ENCODE peak calls at places on chromosomes 3 and 15, in four cellular contexts. One of them, this sample, is unnamed.

GRCh38 chr3:46351646-46352045 is 2.3 kb upstream of the CCR2 start:
- DNase-seq in HL-60: no peak
- DNase-seq in GM12891: no peak
- DNase-seq in GM12878: no peak
- DNase-seq in this sample: no peak

GRCh38 chr3:105700575-105700974 is 168.2 kb downstream of the CBLB start:
- DNase-seq in GM12891: no peak
- DNase-seq in HL-60: no peak
- DNase-seq in GM12878: no peak
- DNase-seq in this sample: no peak

GRCh38 chr15:78149805-78150751 is 916 bp downstream of the IDH3A start:
- DNase-seq in GM12878: no peak
- DNase-seq in HL-60: no peak
- DNase-seq in GM12891: no peak
- DNase-seq in this sample: no peak

GRCh38 chr3:28951773-28952556 is 328.9 kb upstream of the RBMS3 start:
- DNase-seq in GM12878: no peak
- DNase-seq in GM12891: no peak
- DNase-seq in HL-60: no peak
- DNase-seq in this sample: no peak

GRCh38 chr3:53126646-53127045 is 3.6 kb downstream of the RFT1 start:
- DNase-seq in GM12891: no peak
- DNase-seq in HL-60: no peak
- DNase-seq in GM12878: no peak
- DNase-seq in this sample: no peak

GRCh38 chr3:78887029-78887428 is 880.8 kb downstream of the ROBO1 start:
- DNase-seq in GM12878: no peak
- DNase-seq in GM12891: no peak
- DNase-seq in HL-60: no peak
- DNase-seq in this sample: no peak

GRCh38 chr15:92618121-92618520 is 37.5 kb downstream of the FAM174B start:
- DNase-seq in GM12878: no peak
- DNase-seq in HL-60: no peak
- DNase-seq in GM12891: no peak
- DNase-seq in this sample: no peak

GRCh38 chr15:32651229-32651837 is 9.8 kb downstream of the SCG5 start:
- DNase-seq in GM12878: no peak
- DNase-seq in GM12891: peak
- DNase-seq in HL-60: peak
- DNase-seq in this sample: peak

GRCh38 chr3:69081583-69082262 is 1.6 kb upstream of the UBA3 start:
- DNase-seq in GM12878: peak
- DNase-seq in GM12891: no peak
- DNase-seq in HL-60: no peak
- DNase-seq in this sample: peak

GRCh38 chr15:78016860-78017259 is 60.7 kb downstream of the TBC1D2B start:
- DNase-seq in HL-60: no peak
- DNase-seq in GM12891: no peak
- DNase-seq in GM12878: no peak
- DNase-seq in this sample: no peak

GRCh38 chr3:20646425-20646824 is 460.4 kb upstream of the SGO1 start:
- DNase-seq in GM12891: no peak
- DNase-seq in GM12878: no peak
- DNase-seq in HL-60: no peak
- DNase-seq in this sample: no peak

GRCh38 chr3:12195231-12195630 is 36.5 kb upstream of the TIMP4 start:
- DNase-seq in HL-60: no peak
- DNase-seq in GM12878: no peak
- DNase-seq in GM12891: no peak
- DNase-seq in this sample: no peak

DNA sequence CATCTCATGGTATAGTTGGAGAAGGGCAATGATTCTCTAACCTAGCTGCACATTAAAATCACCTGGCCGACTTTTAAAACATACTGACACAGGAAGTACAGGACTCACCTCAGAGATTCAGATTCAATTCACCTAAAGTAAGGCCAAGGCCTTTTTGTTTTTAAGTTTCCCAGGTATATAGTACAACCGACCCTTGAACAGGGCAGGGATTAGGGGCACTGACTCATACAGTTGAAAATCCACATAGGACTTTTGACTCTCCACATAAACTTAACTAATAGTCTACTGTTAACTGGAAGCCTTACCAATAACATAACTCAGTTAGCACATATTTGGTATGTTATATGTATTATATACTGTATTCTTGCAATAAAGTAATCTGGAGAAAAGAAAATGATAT is 129.5 kb upstream of the ABI3BP start:
- DNase-seq in GM12891: no peak
- DNase-seq in GM12878: no peak
- DNase-seq in HL-60: no peak
- DNase-seq in this sample: no peak
- TF ChIP-seq SPI1 in GM12891: no peak
- TF ChIP-seq SPI1 in GM12878: no peak
- TF ChIP-seq SPI1 in HL-60: no peak
- TF ChIP-seq SPI1 in this sample: no peak

GRCh38 chr15:68768321-68768720 is 52.4 kb downstream of the ANP32A start:
- DNase-seq in HL-60: no peak
- DNase-seq in GM12891: no peak
- DNase-seq in GM12878: no peak
- DNase-seq in this sample: no peak
- TF ChIP-seq SPI1 in HL-60: no peak
- TF ChIP-seq SPI1 in GM12891: no peak
- TF ChIP-seq SPI1 in GM12878: no peak
- TF ChIP-seq SPI1 in this sample: no peak

GRCh38 chr15:52020253-52021085 is 1.4 kb downstream of the MAPK6 start:
- DNase-seq in HL-60: no peak
- DNase-seq in GM12891: no peak
- DNase-seq in GM12878: no peak
- DNase-seq in this sample: no peak
- TF ChIP-seq SPI1 in HL-60: no peak
- TF ChIP-seq SPI1 in GM12891: no peak
- TF ChIP-seq SPI1 in GM12878: no peak
- TF ChIP-seq SPI1 in this sample: no peak

GRCh38 chr3:66490984-66491383 is 9.8 kb downstream of the LRIG1 start:
- DNase-seq in GM12891: no peak
- DNase-seq in GM12878: no peak
- DNase-seq in HL-60: no peak
- DNase-seq in this sample: no peak
- TF ChIP-seq SPI1 in GM12891: no peak
- TF ChIP-seq SPI1 in GM12878: no peak
- TF ChIP-seq SPI1 in HL-60: no peak
- TF ChIP-seq SPI1 in this sample: no peak

DNA sequence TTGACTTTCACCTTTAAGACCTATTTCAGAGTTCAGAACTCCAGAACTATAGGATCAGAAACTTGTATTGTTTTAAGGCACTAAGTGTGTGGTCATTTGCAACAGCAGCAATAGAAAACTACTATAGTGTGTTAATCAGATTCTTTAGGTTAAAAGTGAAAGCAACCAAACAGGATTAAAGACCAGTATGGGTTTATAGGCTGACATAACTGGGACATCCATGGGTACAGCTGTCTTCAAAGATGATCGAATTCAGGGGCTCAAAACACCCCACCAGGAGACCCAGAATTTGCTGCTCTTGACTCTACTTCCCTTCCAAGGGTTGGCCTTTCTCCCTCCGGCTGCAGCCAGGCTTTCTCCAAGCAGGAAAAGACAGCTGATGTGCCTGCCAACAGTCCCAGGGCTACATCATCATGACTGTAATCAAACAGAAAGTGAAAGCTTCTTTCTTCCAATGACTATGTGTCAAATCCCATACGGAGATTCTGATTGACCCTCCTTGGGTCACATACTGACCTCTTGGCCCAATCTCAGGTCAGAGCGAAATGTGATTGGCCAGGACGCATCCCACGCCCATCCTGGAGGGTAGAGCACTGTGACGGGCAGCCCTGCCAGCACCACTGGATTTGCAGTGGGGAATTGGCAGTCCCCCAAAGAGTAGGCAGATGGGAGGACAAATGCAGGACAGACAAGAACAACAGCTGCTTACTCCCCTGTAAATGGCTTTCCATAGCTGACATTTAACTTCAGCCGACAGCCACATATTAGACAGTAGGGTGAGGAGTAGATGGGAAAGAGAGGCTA is 51.4 kb upstream of the RNF7 start:
- DNase-seq in GM12878: no peak
- DNase-seq in GM12891: no peak
- DNase-seq in HL-60: no peak
- DNase-seq in this sample: no peak
- TF ChIP-seq SPI1 in GM12878: no peak
- TF ChIP-seq SPI1 in GM12891: no peak
- TF ChIP-seq SPI1 in HL-60: no peak
- TF ChIP-seq SPI1 in this sample: no peak

DNA sequence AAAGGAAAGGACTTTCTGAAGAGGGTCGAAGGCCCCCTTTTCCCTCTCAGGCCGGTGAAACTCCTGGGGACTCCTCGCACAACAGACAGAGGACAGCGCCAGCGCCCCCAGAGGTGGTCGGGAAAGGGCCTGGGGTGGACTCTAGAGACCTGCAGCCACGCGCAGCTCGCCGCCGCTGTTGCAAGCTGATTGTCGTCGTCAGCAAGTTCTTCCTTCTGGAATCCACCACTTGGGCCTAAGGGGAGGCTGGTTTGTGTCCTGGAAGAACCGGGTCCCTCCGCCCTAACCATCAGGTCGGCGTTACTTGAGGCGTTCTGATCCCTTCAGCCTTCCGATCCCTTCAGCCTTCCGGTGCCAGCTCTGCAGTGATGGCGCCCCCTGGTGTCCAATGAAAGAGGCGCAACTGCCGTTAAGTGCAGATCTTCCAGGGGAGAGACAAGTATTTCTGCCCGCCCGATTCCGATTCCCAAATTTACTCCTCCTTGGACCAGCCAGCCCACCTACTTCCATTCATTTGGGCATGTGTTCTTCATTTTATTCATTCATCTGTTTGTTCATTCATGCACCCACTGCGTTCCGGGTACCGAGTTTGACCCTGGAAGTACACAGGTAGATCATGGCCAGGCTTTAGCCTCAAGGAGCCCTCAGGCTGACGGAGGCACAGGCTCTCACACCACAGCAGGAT is 77.2 kb upstream of the SLC6A11 start:
- DNase-seq in GM12891: peak
- DNase-seq in HL-60: peak
- DNase-seq in GM12878: no peak
- DNase-seq in this sample: peak
- TF ChIP-seq SPI1 in GM12891: no peak
- TF ChIP-seq SPI1 in HL-60: no peak
- TF ChIP-seq SPI1 in GM12878: no peak
- TF ChIP-seq SPI1 in this sample: no peak

DNA sequence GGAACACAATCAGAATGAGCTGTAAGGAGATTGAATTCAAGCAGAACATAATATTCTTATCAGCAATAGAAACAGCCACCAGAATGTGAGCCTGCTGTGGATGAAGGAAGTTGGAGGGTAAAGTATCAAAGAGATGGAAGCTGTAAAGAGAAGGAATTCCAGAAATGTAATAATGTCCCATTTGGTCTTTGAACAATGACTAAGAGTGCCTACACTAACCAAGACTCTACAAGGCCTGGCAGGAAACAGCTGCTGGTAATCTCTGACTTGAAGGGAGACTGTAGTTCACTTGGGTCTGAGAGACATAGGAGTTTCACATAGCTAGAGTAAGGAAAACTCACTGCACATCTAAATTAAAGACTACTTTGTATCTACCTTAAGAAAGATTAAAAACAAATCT is 1176.0 kb upstream of the ALCAM start:
- DNase-seq in GM12878: no peak
- DNase-seq in GM12891: no peak
- DNase-seq in HL-60: no peak
- DNase-seq in this sample: no peak
- TF ChIP-seq SPI1 in GM12878: no peak
- TF ChIP-seq SPI1 in GM12891: no peak
- TF ChIP-seq SPI1 in HL-60: no peak
- TF ChIP-seq SPI1 in this sample: no peak

GRCh38 chr3:182182531-182182968 is 470.8 kb downstream of the SOX2 start:
- DNase-seq in GM12891: no peak
- DNase-seq in GM12878: peak
- DNase-seq in HL-60: no peak
- DNase-seq in this sample: no peak

GRCh38 chr3:182185341-182185740 is 473.6 kb downstream of the SOX2 start:
- DNase-seq in GM12891: no peak
- DNase-seq in GM12878: no peak
- DNase-seq in HL-60: no peak
- DNase-seq in this sample: no peak

GRCh38 chr3:182179631-182180030 is 467.9 kb downstream of the SOX2 start:
- DNase-seq in GM12891: no peak
- DNase-seq in GM12878: no peak
- DNase-seq in HL-60: no peak
- DNase-seq in this sample: no peak

GRCh38 chr3:182180646-182181385 is 469.1 kb downstream of the SOX2 start:
- DNase-seq in GM12878: no peak
- DNase-seq in GM12891: no peak
- DNase-seq in HL-60: no peak
- DNase-seq in this sample: no peak

GRCh38 chr3:182183716-182184430 is 472.1 kb downstream of the SOX2 start:
- DNase-seq in GM12878: no peak
- DNase-seq in HL-60: no peak
- DNase-seq in GM12891: no peak
- DNase-seq in this sample: no peak
- TF ChIP-seq SPI1 in GM12878: no peak
- TF ChIP-seq SPI1 in HL-60: no peak
- TF ChIP-seq SPI1 in GM12891: no peak
- TF ChIP-seq SPI1 in this sample: no peak

DNA sequence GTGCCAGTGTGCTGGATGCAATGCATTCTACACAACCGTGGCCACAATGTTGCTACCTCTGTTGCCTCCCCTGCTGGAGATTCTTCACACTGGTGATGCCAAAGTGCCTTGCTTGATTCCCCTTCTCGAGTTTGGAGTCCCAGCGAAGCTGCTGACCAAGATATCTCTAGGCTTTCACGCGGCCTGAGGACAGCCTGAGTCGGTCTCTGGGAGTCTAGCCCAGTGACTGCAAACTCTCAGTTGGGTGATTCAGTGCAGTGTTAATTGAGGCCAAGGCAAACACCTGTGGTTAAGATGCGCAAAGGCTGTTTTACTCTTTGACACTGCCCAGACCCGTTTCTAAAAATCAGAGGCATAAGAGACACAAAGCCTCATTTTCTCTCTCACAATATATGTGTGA is 434.4 kb downstream of the NR2F2 start:
- DNase-seq in GM12878: no peak
- DNase-seq in GM12891: no peak
- DNase-seq in HL-60: no peak
- DNase-seq in this sample: no peak
- TF ChIP-seq SPI1 in GM12878: no peak
- TF ChIP-seq SPI1 in GM12891: no peak
- TF ChIP-seq SPI1 in HL-60: no peak
- TF ChIP-seq SPI1 in this sample: no peak

This sample was measured in K562.